ENCODE peak calls at places on chromosomes 16 and 17, in six cellular contexts. O, U, Q, I, K and X are unnamed samples.

GRCh38 chr16:8720080-8720966 is 45.9 kb downstream of the ABAT start:
- DNase-seq in O (no peak), Q (peak; percentile 80), U (no peak), K (no peak), I (no peak), X (no peak)

GRCh38 chr16:65547799-65548446 is 426.1 kb upstream of the CDH11 start:
- DNase-seq in Q (peak; percentile 21), K (no peak), O (no peak), U (no peak), I (no peak), X (no peak)

GRCh38 chr17:76943202-76943601 is 75.0 kb downstream of the MGAT5B start:
- DNase-seq in K (no peak), I (no peak), O (no peak), U (no peak), Q (no peak), X (no peak)

GRCh38 chr16:77574867-77575619 is 140.2 kb upstream of the ADAMTS18 start:
- DNase-seq in Q (no peak), K (no peak), O (no peak), I (no peak), U (no peak), X (no peak)

GRCh38 chr16:54118846-54119245 is 167.7 kb downstream of the IRX3 start:
- DNase-seq in I (no peak), K (no peak), Q (no peak), O (no peak), U (no peak), X (no peak)

GRCh38 chr17:45319239-45319703 is 2.5 kb upstream of the MAP3K14 start:
- DNase-seq in I (no peak), U (peak; percentile 85), Q (no peak), K (no peak), O (no peak), X (no peak)

GRCh38 chr16:76910931-76911330 is 280.1 kb upstream of the MON1B start:
- DNase-seq in I (no peak), U (peak; percentile 24), Q (no peak), K (no peak), O (no peak), X (no peak)

GRCh38 chr16:80260906-80261311 is 279.9 kb upstream of the DYNLRB2 start:
- DNase-seq in O (no peak), K (no peak), U (no peak), I (no peak), Q (no peak), X (no peak)

GRCh38 chr17:29571883-29572681 is 3.6 kb downstream of the TP53I13 start:
- DNase-seq in Q (peak; percentile 68), I (peak; percentile 68), K (no peak), U (no peak), O (peak; percentile 24), X (peak; percentile 12)

GRCh38 chr16:29790949-29791844 is 646 bp downstream of the KIF22 start:
- DNase-seq in I (no peak), Q (peak; percentile 39), U (peak; percentile 38), O (no peak), K (no peak), X (no peak)

DNA sequence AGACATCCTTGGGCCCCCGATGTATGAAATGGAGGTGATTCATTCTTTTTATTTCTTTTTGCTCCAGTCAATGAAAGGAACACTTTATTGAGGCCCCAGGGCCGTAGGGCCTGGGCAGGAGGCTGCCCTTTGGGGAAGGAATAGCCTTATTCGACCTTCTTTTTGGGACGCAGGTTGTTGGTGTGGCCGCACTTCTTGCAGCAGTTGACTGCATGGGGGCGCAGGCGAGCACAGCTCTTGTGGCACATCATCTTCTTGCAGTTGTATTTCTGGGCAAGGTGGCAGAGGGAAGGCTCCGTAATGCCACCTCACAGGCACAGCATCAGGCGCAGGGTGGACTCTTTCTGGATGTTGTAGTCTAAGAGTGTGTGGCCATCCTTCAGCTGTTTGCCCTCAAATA is 50.9 kb downstream of the SIAH1 start:
- DNase-seq in U (no peak), I (no peak), Q (no peak), K (no peak), O (no peak), X (no peak)
- TF ChIP-seq CTCF in U (no peak), I (no peak), Q (peak; percentile 6), K (peak; percentile 11), O (no peak), X (no peak)

GRCh38 chr17:17032131-17032692 is 10.0 kb upstream of the MPRIP start:
- DNase-seq in K (no peak), O (peak; percentile 84), Q (peak; percentile 85), U (peak; percentile 78), I (no peak), X (no peak)

GRCh38 chr17:17028059-17028877 is 14.0 kb upstream of the MPRIP start:
- DNase-seq in U (peak; percentile 99), Q (peak; percentile 30), K (no peak), I (peak; percentile 87), O (peak; percentile 92), X (peak; percentile 81)

GRCh38 chr17:17028878-17029535 is 13.2 kb upstream of the MPRIP start:
- DNase-seq in Q (no peak), K (no peak), U (no peak), O (no peak), I (no peak), X (no peak)

GRCh38 chr17:17029938-17030337 is 12.3 kb upstream of the MPRIP start:
- DNase-seq in U (no peak), Q (peak; percentile 40), I (no peak), K (no peak), O (no peak), X (no peak)

GRCh38 chr17:17030515-17031211 is 11.6 kb upstream of the MPRIP start:
- DNase-seq in O (no peak), U (no peak), K (no peak), I (no peak), Q (peak; percentile 75), X (no peak)
- H3K27ac ChIP-seq in O (no peak overlapping the region), U (peak overlapping the region; percentile 98), K (no peak overlapping the region), I (no peak overlapping the region), Q (no peak overlapping the region), X (no peak overlapping the region)

DNA sequence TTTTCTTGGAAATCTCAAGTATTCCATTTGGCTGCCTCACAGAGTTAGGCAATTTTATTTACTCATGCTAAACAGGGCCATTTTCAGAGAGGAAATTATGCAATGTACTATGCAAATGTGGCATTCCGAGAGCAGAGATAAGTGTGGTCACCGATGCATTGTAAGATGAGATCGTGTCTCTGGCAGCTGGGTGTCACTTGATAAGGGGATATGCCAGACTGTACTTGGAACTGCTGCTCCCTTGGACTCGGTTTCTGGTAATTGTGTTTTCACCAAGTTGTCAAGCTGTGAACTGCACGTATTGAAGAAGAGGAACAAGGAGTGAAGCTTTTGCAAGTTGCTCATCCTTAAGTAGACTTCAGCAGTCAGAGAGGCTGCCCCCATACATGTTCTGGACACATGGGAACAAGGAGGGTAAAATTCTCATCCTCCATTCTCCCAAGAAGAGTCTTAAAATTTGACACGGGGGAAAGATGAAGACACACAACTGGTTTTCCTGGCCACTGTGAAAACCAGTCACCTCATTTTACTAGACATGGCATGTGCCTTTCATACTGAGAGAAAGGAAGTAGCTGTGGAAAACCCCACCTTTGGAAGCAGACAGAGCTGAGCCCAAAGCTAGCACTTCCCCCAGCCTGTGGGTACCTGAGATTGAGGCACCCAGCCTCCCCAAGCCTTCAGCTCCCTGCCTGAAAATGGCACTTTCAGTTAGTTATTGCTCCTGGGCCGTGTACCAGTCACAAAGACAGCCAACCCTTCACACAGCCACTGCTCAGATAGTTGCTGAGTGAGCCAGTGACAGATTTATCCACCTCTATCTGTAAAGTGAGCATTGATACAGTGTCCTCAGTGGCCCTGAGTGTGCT is 150.7 kb downstream of the SOCS1 start:
- DNase-seq in Q (peak; percentile 40), K (peak; percentile 86), I (no peak), O (no peak), U (no peak), X (no peak)
- TF ChIP-seq EP300 in Q (peak; percentile 21), K (no peak), I (no peak), O (no peak), U (no peak), X (peak; percentile 87)

GRCh38 chr16:86609661-86610060 is 31.3 kb downstream of the FOXL1 start:
- DNase-seq in U (no peak), Q (no peak), I (no peak), K (no peak), O (no peak), X (no peak)
- TF ChIP-seq CTCF in U (no peak), Q (no peak), I (no peak), K (no peak), O (no peak), X (no peak)

DNA sequence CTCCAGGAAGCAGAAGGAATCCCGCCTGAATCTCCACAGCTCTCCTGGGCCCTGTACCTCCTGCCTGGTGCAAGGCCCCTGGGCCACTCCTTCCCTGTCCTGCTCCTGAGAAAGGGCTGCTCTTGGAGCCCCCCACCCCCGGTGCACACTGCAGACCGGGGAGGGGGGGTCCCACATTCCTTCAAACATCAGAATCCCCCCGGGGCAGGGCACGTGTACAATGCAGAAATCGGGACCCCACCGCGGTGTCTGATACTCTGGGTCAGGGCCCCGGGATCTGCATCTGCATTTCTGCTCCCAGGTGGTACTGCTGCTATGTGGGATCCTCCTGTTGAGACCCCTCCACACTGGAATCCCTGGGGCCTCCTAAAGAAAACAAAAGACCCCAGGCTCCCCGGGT is 99.5 kb upstream of the GSE1 start:
- DNase-seq in K (no peak), I (no peak), U (no peak), Q (no peak), O (no peak), X (no peak)
- H3K27ac ChIP-seq in K (no peak overlapping the region), I (no peak overlapping the region), U (peak overlapping the region; percentile 95), Q (peak overlapping the region; percentile 68), O (peak overlapping the region; percentile 80), X (peak overlapping the region; percentile 81)

GRCh38 chr17:42723636-42724035 is 21.2 kb downstream of the EZH1 start:
- DNase-seq in Q (no peak), K (no peak), I (no peak), U (no peak), O (no peak), X (no peak)

GRCh38 chr17:42725143-42725542 is 19.7 kb downstream of the EZH1 start:
- DNase-seq in O (no peak), Q (no peak), I (no peak), K (no peak), U (no peak), X (no peak)

GRCh38 chr17:42720996-42721583 is 23.8 kb downstream of the EZH1 start:
- DNase-seq in I (no peak), U (peak; percentile 80), O (no peak), Q (peak; percentile 75), K (no peak), X (no peak)
- TF ChIP-seq EP300 in I (no peak), U (no peak), O (no peak), Q (no peak), K (no peak), X (peak; percentile 25)

GRCh38 chr17:13735444-13735843 is 133.7 kb upstream of the HS3ST3A1 start:
- DNase-seq in U (no peak), O (no peak), K (no peak), Q (peak; percentile 9), I (no peak), X (no peak)
- TF ChIP-seq CTCF in U (no peak), O (no peak), K (no peak), Q (no peak), I (no peak), X (no peak)

GRCh38 chr17:19016881-19017280 is 12.3 kb upstream of the FAM83G start:
- DNase-seq in I (no peak), Q (no peak), O (no peak), K (no peak), U (no peak), X (no peak)
- H3K27ac ChIP-seq in I (no peak overlapping the region), Q (no peak overlapping the region), O (no peak overlapping the region), K (no peak overlapping the region), U (no peak overlapping the region), X (no peak overlapping the region)

GRCh38 chr17:82028246-82028645 is 3.2 kb upstream of the RAC3 start:
- DNase-seq in U (no peak), K (no peak), O (no peak), Q (no peak), I (no peak), X (no peak)
- TF ChIP-seq EP300 in U (no peak), K (no peak), O (no peak), Q (no peak), I (no peak), X (no peak)